ENCODE peak calls at places on chromosomes 13 and 19, in seven cellular contexts. One of them, this sample, is unnamed.

GRCh38 chr19:28285078-28285477 is 927.9 kb downstream of the UQCRFS1 start:
- DNase-seq in fibroblast of the aortic adventitia: no peak
- DNase-seq in brain microvascular endothelial cell: no peak
- DNase-seq in GM12865: no peak
- DNase-seq in right atrium auricular region: no peak
- DNase-seq in effector memory CD4-positive, alpha-beta T cell: no peak
- DNase-seq in breast epithelium: no peak
- DNase-seq in this sample: no peak

GRCh38 chr13:48222358-48223015 is 10.5 kb upstream of the ITM2B start:
- DNase-seq in GM12865: no peak
- DNase-seq in brain microvascular endothelial cell: no peak
- DNase-seq in right atrium auricular region: peak; percentile 75
- DNase-seq in effector memory CD4-positive, alpha-beta T cell: no peak
- DNase-seq in fibroblast of the aortic adventitia: peak; percentile 78
- DNase-seq in breast epithelium: no peak
- DNase-seq in this sample: no peak

GRCh38 chr19:15249912-15250634 is 17.8 kb upstream of the EPHX3 start:
- DNase-seq in effector memory CD4-positive, alpha-beta T cell: no peak
- DNase-seq in breast epithelium: peak; percentile 44
- DNase-seq in right atrium auricular region: peak; percentile 77
- DNase-seq in brain microvascular endothelial cell: peak; percentile 91
- DNase-seq in fibroblast of the aortic adventitia: peak; percentile 93
- DNase-seq in GM12865: no peak
- DNase-seq in this sample: no peak

GRCh38 chr13:72567566-72567965 is 159.9 kb downstream of the MZT1 start:
- DNase-seq in GM12865: no peak
- DNase-seq in effector memory CD4-positive, alpha-beta T cell: no peak
- DNase-seq in fibroblast of the aortic adventitia: no peak
- DNase-seq in brain microvascular endothelial cell: no peak
- DNase-seq in breast epithelium: no peak
- DNase-seq in right atrium auricular region: no peak
- DNase-seq in this sample: no peak

GRCh38 chr19:12723383-12723642 is 419 bp downstream of the TNPO2 start:
- DNase-seq in fibroblast of the aortic adventitia: no peak
- DNase-seq in GM12865: peak; percentile 26
- DNase-seq in effector memory CD4-positive, alpha-beta T cell: no peak
- DNase-seq in breast epithelium: no peak
- DNase-seq in right atrium auricular region: no peak
- DNase-seq in brain microvascular endothelial cell: no peak
- DNase-seq in this sample: no peak

GRCh38 chr19:12513531-12514061 is 29.0 kb upstream of the ZNF709 start:
- DNase-seq in GM12865: no peak
- DNase-seq in right atrium auricular region: no peak
- DNase-seq in breast epithelium: no peak
- DNase-seq in fibroblast of the aortic adventitia: no peak
- DNase-seq in brain microvascular endothelial cell: no peak
- DNase-seq in effector memory CD4-positive, alpha-beta T cell: no peak
- DNase-seq in this sample: no peak

GRCh38 chr19:5292843-5293606 is 47.6 kb downstream of the PTPRS start:
- DNase-seq in effector memory CD4-positive, alpha-beta T cell: no peak
- DNase-seq in fibroblast of the aortic adventitia: peak; percentile 70
- DNase-seq in brain microvascular endothelial cell: peak; percentile 45
- DNase-seq in breast epithelium: peak; percentile 57
- DNase-seq in right atrium auricular region: peak; percentile 70
- DNase-seq in GM12865: peak; percentile 29
- DNase-seq in this sample: peak; percentile 63

GRCh38 chr13:44870456-44870929 is 118.8 kb downstream of the NUFIP1 start:
- DNase-seq in right atrium auricular region: peak; percentile 61
- DNase-seq in fibroblast of the aortic adventitia: no peak
- DNase-seq in GM12865: no peak
- DNase-seq in breast epithelium: peak; percentile 92
- DNase-seq in effector memory CD4-positive, alpha-beta T cell: no peak
- DNase-seq in brain microvascular endothelial cell: no peak
- DNase-seq in this sample: no peak

GRCh38 chr13:23541221-23541620 is 29.0 kb upstream of the TNFRSF19 start:
- DNase-seq in breast epithelium: no peak
- DNase-seq in brain microvascular endothelial cell: no peak
- DNase-seq in effector memory CD4-positive, alpha-beta T cell: no peak
- DNase-seq in GM12865: no peak
- DNase-seq in fibroblast of the aortic adventitia: no peak
- DNase-seq in right atrium auricular region: no peak
- DNase-seq in this sample: no peak

GRCh38 chr13:75749407-75749806 is 113.3 kb downstream of the LMO7 start:
- DNase-seq in fibroblast of the aortic adventitia: peak; percentile 83
- DNase-seq in GM12865: no peak
- DNase-seq in effector memory CD4-positive, alpha-beta T cell: no peak
- DNase-seq in right atrium auricular region: no peak
- DNase-seq in brain microvascular endothelial cell: peak; percentile 29
- DNase-seq in breast epithelium: no peak
- DNase-seq in this sample: no peak

GRCh38 chr13:50780201-50781015 is 63.1 kb downstream of the DLEU7 start:
- DNase-seq in GM12865: no peak
- DNase-seq in effector memory CD4-positive, alpha-beta T cell: no peak
- DNase-seq in right atrium auricular region: no peak
- DNase-seq in brain microvascular endothelial cell: no peak
- DNase-seq in breast epithelium: no peak
- DNase-seq in fibroblast of the aortic adventitia: peak; percentile 19
- DNase-seq in this sample: no peak

GRCh38 chr13:96762876-96763275 is 231.4 kb downstream of the OXGR1 start:
- DNase-seq in breast epithelium: no peak
- DNase-seq in effector memory CD4-positive, alpha-beta T cell: no peak
- DNase-seq in GM12865: no peak
- DNase-seq in fibroblast of the aortic adventitia: peak; percentile 24
- DNase-seq in right atrium auricular region: no peak
- DNase-seq in brain microvascular endothelial cell: no peak
- DNase-seq in this sample: no peak

GRCh38 chr13:77022341-77022740 is 4.6 kb downstream of the FBXL3 start:
- DNase-seq in right atrium auricular region: no peak
- DNase-seq in effector memory CD4-positive, alpha-beta T cell: no peak
- DNase-seq in breast epithelium: no peak
- DNase-seq in fibroblast of the aortic adventitia: peak; percentile 42
- DNase-seq in brain microvascular endothelial cell: peak; percentile 33
- DNase-seq in GM12865: no peak
- DNase-seq in this sample: no peak

GRCh38 chr19:18418725-18419194 is 438 bp upstream of the SSBP4 start:
- DNase-seq in GM12865: no peak
- DNase-seq in brain microvascular endothelial cell: no peak
- DNase-seq in right atrium auricular region: peak; percentile 78
- DNase-seq in breast epithelium: no peak
- DNase-seq in effector memory CD4-positive, alpha-beta T cell: peak; percentile 47
- DNase-seq in fibroblast of the aortic adventitia: peak; percentile 42
- DNase-seq in this sample: peak; percentile 60

GRCh38 chr13:51066091-51066831 is 44.8 kb downstream of the C13orf42 start:
- DNase-seq in GM12865: peak; percentile 17
- DNase-seq in brain microvascular endothelial cell: peak; percentile 46
- DNase-seq in fibroblast of the aortic adventitia: no peak
- DNase-seq in right atrium auricular region: no peak
- DNase-seq in breast epithelium: peak; percentile 23
- DNase-seq in effector memory CD4-positive, alpha-beta T cell: no peak
- DNase-seq in this sample: no peak

GRCh38 chr13:69683921-69684663 is 423.5 kb upstream of the ATXN8OS start:
- DNase-seq in brain microvascular endothelial cell: no peak
- DNase-seq in right atrium auricular region: no peak
- DNase-seq in breast epithelium: no peak
- DNase-seq in effector memory CD4-positive, alpha-beta T cell: no peak
- DNase-seq in GM12865: peak; percentile 29
- DNase-seq in fibroblast of the aortic adventitia: no peak
- DNase-seq in this sample: no peak

GRCh38 chr13:23554000-23554399 is 16.2 kb upstream of the TNFRSF19 start:
- DNase-seq in breast epithelium: no peak
- DNase-seq in effector memory CD4-positive, alpha-beta T cell: no peak
- DNase-seq in fibroblast of the aortic adventitia: no peak
- DNase-seq in GM12865: no peak
- DNase-seq in right atrium auricular region: no peak
- DNase-seq in brain microvascular endothelial cell: no peak
- DNase-seq in this sample: no peak

GRCh38 chr19:8161135-8161646 is 11.8 kb upstream of the FBN3 start:
- DNase-seq in fibroblast of the aortic adventitia: peak; percentile 7
- DNase-seq in right atrium auricular region: no peak
- DNase-seq in brain microvascular endothelial cell: peak; percentile 12
- DNase-seq in effector memory CD4-positive, alpha-beta T cell: no peak
- DNase-seq in GM12865: peak; percentile 69
- DNase-seq in breast epithelium: no peak
- DNase-seq in this sample: no peak

DNA sequence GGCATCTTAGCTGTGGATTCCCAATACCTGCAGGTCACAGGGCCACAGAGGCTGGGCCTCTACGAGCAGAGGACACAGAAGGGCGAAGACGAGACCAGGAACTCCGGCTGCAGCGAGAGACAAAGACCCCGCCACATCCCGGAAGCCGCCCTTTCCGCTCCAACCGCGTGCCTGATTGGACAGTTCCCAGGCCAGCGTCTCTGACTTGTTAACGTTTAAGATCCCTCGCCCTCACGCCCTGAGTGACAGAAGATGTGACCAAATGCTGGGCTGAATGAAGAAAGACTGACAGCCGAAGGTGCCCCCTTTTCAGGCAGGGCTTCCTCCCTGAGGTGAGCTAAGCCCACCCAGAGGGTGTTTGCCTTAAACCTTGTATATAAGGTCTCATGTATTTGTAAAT is at the start of gene ZNF98:
- DNase-seq in GM12865: no peak
- DNase-seq in brain microvascular endothelial cell: no peak
- DNase-seq in fibroblast of the aortic adventitia: no peak
- DNase-seq in effector memory CD4-positive, alpha-beta T cell: no peak
- DNase-seq in breast epithelium: peak; percentile 64
- DNase-seq in right atrium auricular region: peak; percentile 77
- DNase-seq in this sample: no peak
- H3K4me3 ChIP-seq in GM12865: no peak within 1 kb of the TSS
- H3K4me3 ChIP-seq in brain microvascular endothelial cell: no peak within 1 kb of the TSS
- H3K4me3 ChIP-seq in fibroblast of the aortic adventitia: no peak within 1 kb of the TSS
- H3K4me3 ChIP-seq in effector memory CD4-positive, alpha-beta T cell: no peak within 1 kb of the TSS
- H3K4me3 ChIP-seq in breast epithelium: peak within 1 kb of the TSS; percentile 53
- H3K4me3 ChIP-seq in right atrium auricular region: peak within 1 kb of the TSS; percentile 49
- H3K4me3 ChIP-seq in this sample: no peak within 1 kb of the TSS

GRCh38 chr19:342801-343421 is 1.7 kb downstream of the MIER2 start:
- DNase-seq in breast epithelium: no peak
- DNase-seq in brain microvascular endothelial cell: peak; percentile 94
- DNase-seq in right atrium auricular region: peak; percentile 87
- DNase-seq in fibroblast of the aortic adventitia: peak; percentile 91
- DNase-seq in effector memory CD4-positive, alpha-beta T cell: no peak
- DNase-seq in GM12865: no peak
- DNase-seq in this sample: no peak

GRCh38 chr19:343451-343931 is 1.1 kb downstream of the MIER2 start:
- DNase-seq in GM12865: no peak
- DNase-seq in breast epithelium: no peak
- DNase-seq in brain microvascular endothelial cell: no peak
- DNase-seq in right atrium auricular region: no peak
- DNase-seq in fibroblast of the aortic adventitia: peak; percentile 32
- DNase-seq in effector memory CD4-positive, alpha-beta T cell: no peak
- DNase-seq in this sample: no peak

GRCh38 chr19:344625-345319 is at the start of gene MIER2:
- DNase-seq in breast epithelium: peak; percentile 79
- DNase-seq in fibroblast of the aortic adventitia: peak; percentile 65
- DNase-seq in GM12865: peak; percentile 89
- DNase-seq in effector memory CD4-positive, alpha-beta T cell: peak; percentile 85
- DNase-seq in right atrium auricular region: peak; percentile 86
- DNase-seq in brain microvascular endothelial cell: peak; percentile 71
- DNase-seq in this sample: peak; percentile 87

GRCh38 chr19:343941-344624 is 513 bp downstream of the MIER2 start:
- DNase-seq in right atrium auricular region: no peak
- DNase-seq in fibroblast of the aortic adventitia: peak; percentile 44
- DNase-seq in brain microvascular endothelial cell: no peak
- DNase-seq in effector memory CD4-positive, alpha-beta T cell: peak; percentile 19
- DNase-seq in GM12865: peak; percentile 29
- DNase-seq in breast epithelium: no peak
- DNase-seq in this sample: no peak

GRCh38 chr19:345320-345879 is 804 bp upstream of the MIER2 start:
- DNase-seq in breast epithelium: no peak
- DNase-seq in GM12865: no peak
- DNase-seq in effector memory CD4-positive, alpha-beta T cell: no peak
- DNase-seq in right atrium auricular region: no peak
- DNase-seq in brain microvascular endothelial cell: no peak
- DNase-seq in fibroblast of the aortic adventitia: no peak
- DNase-seq in this sample: no peak
- H3K4me3 ChIP-seq in breast epithelium: peak overlapping the region; percentile 88
- H3K4me3 ChIP-seq in GM12865: peak overlapping the region; percentile 32
- H3K4me3 ChIP-seq in effector memory CD4-positive, alpha-beta T cell: peak overlapping the region; percentile 64
- H3K4me3 ChIP-seq in right atrium auricular region: peak overlapping the region; percentile 93
- H3K4me3 ChIP-seq in brain microvascular endothelial cell: no peak overlapping the region
- H3K4me3 ChIP-seq in fibroblast of the aortic adventitia: no peak overlapping the region
- H3K4me3 ChIP-seq in this sample: no peak overlapping the region

DNA sequence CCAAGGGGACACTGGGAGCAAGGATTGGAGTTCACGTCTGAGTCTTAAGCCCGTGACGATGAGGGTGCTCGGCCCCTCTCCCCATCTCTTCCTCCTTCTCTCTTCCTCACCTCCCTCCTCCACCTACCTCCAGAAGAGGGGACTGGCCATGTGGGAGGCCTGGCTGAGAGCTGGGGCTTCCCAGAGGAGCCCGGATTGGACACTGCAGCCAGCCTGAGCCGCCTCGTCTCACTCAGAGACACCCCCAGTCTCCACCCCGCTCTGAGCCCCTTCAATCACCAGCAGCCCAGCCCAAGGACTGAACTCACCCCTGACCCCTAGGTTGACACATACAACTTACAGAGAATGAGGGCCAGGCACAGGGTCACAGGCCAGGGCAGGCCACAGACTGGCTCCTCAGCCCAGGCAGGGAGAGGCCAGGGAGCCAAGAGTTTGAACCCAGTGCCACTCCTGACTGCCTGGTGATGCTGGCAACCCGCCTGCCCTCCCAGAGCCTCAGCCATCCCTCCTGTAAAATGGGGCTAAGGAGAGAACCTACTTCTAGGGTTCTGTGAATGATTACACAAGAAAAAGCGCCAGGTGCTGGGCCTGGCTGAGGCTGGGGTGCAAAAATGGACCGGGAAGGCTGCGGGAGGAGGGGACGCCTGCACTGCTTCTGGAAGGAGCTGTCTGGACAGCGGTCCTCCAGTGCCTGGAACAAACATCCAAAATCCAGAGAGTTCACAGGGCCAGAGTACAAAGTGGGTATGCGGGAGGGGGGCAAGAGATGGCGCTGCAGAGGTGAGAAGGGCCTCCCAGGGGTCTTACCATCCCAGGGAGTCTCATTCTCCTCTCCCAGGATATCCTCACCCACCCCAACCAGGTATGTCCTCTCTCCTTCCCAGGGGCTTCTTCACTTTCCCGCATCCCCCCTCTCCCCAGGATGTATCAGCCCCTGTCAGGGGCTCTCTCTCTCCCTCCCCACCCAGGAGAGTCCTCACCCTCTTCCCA is 1.1 kb downstream of the CD79A start:
- DNase-seq in fibroblast of the aortic adventitia: no peak
- DNase-seq in effector memory CD4-positive, alpha-beta T cell: no peak
- DNase-seq in breast epithelium: no peak
- DNase-seq in right atrium auricular region: no peak
- DNase-seq in brain microvascular endothelial cell: no peak
- DNase-seq in GM12865: peak; percentile 83
- DNase-seq in this sample: peak; percentile 68
- H3K4me3 ChIP-seq in fibroblast of the aortic adventitia: no peak overlapping the region
- H3K4me3 ChIP-seq in effector memory CD4-positive, alpha-beta T cell: no peak overlapping the region
- H3K4me3 ChIP-seq in breast epithelium: no peak overlapping the region
- H3K4me3 ChIP-seq in right atrium auricular region: no peak overlapping the region
- H3K4me3 ChIP-seq in brain microvascular endothelial cell: no peak overlapping the region
- H3K4me3 ChIP-seq in GM12865: peak overlapping the region; percentile 90
- H3K4me3 ChIP-seq in this sample: peak overlapping the region; percentile 78

DNA sequence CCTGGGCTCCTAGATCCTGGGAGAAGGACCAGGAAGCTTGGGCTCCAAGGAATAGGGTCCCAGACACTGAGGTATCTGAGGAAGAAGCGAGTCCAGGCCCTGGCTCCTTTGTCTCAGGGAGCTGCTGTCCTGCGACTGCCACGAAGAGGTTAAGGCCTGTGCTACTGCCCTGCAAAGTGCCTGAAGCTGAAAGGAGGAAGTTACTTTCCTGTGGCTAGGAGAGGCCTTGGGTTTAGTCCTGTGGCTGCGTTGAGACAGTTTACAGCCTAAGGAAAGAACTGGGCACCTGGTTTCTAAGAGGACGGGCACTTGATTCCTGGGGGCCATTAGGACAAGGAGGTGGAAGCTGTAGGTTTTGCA is 2.8 kb downstream of the MYADM start:
- DNase-seq in effector memory CD4-positive, alpha-beta T cell: no peak
- DNase-seq in breast epithelium: no peak
- DNase-seq in right atrium auricular region: no peak
- DNase-seq in GM12865: no peak
- DNase-seq in fibroblast of the aortic adventitia: no peak
- DNase-seq in brain microvascular endothelial cell: no peak
- DNase-seq in this sample: no peak
- H3K4me3 ChIP-seq in effector memory CD4-positive, alpha-beta T cell: no peak overlapping the region
- H3K4me3 ChIP-seq in breast epithelium: peak overlapping the region; percentile 93
- H3K4me3 ChIP-seq in right atrium auricular region: no peak overlapping the region
- H3K4me3 ChIP-seq in GM12865: no peak overlapping the region
- H3K4me3 ChIP-seq in fibroblast of the aortic adventitia: peak overlapping the region; percentile 46
- H3K4me3 ChIP-seq in brain microvascular endothelial cell: peak overlapping the region; percentile 30
- H3K4me3 ChIP-seq in this sample: peak overlapping the region; percentile 38

This sample was measured in GM06990.